ENCODE peak calls at places on chromosomes 3 and 15, in seven cellular contexts. C is psoas muscle, X is AG04450, T is H7, Q is hepatocyte, N is heart left ventricle, Z is stomach. W is an unnamed sample.

GRCh38 chr3:57164606-57165573 is at the start of gene IL17RD:
- DNase-seq in C (peak), X (peak), Z (peak), T (peak), Q (peak), N (peak), W (no peak)

GRCh38 chr3:61650276-61650675 is 88.9 kb downstream of the PTPRG start:
- DNase-seq in X (no peak), T (no peak), Z (no peak), Q (peak), C (peak), N (peak), W (no peak)

GRCh38 chr15:26128611-26129140 is 265.5 kb upstream of the ATP10A start:
- DNase-seq in C (no peak), Z (no peak), N (no peak), X (no peak), Q (no peak), T (no peak), W (no peak)

GRCh38 chr3:54168451-54168850 is 46.1 kb downstream of the CACNA2D3 start:
- DNase-seq in N (no peak), T (peak), C (no peak), X (no peak), Q (no peak), Z (no peak), W (no peak)

GRCh38 chr3:63333815-63334214 is 55.7 kb downstream of the SYNPR start:
- DNase-seq in T (no peak), Z (no peak), C (no peak), Q (no peak), N (no peak), X (no peak), W (no peak)

GRCh38 chr3:175605851-175606250 is 746.7 kb downstream of the NAALADL2 start:
- DNase-seq in N (no peak), T (peak), X (no peak), Q (no peak), C (no peak), Z (no peak), W (no peak)

GRCh38 chr3:172627057-172627809 is 83.6 kb downstream of the NCEH1 start:
- DNase-seq in N (no peak), X (no peak), C (peak), Q (no peak), T (no peak), Z (no peak), W (no peak)

GRCh38 chr3:161263057-161263456 is 41.9 kb downstream of the NMD3 start:
- DNase-seq in T (no peak), Q (no peak), C (no peak), X (no peak), Z (no peak), N (no peak), W (peak)

GRCh38 chr3:111890051-111890580 is 31.1 kb downstream of the PHLDB2 start:
- DNase-seq in X (no peak), C (no peak), Z (no peak), N (no peak), Q (no peak), T (no peak), W (no peak)

DNA sequence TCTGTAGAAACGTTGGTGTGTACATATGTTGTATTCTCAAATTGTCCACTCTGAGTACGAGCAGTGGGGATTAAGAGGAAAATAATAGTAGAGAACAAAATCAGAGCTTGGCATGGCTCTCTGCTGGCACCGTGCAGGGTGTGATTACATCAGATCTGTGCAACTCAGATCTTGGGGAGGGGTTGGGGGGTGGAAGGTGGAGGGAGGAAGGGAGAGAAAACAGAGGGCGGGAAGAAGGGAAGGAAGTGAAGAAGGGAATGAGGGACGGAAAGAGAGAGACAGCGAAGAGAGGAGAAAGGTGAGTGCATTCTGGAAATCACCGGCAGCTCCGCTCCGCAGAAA is 30.9 kb upstream of the ADAMTS17 start:
- DNase-seq in N (no peak), Q (no peak), C (peak), T (no peak), Z (no peak), X (no peak), W (no peak)
- H3K4me3 ChIP-seq in N (no peak), Q (peak), C (peak), T (peak), Z (peak), X (no peak), W (no peak)

DNA sequence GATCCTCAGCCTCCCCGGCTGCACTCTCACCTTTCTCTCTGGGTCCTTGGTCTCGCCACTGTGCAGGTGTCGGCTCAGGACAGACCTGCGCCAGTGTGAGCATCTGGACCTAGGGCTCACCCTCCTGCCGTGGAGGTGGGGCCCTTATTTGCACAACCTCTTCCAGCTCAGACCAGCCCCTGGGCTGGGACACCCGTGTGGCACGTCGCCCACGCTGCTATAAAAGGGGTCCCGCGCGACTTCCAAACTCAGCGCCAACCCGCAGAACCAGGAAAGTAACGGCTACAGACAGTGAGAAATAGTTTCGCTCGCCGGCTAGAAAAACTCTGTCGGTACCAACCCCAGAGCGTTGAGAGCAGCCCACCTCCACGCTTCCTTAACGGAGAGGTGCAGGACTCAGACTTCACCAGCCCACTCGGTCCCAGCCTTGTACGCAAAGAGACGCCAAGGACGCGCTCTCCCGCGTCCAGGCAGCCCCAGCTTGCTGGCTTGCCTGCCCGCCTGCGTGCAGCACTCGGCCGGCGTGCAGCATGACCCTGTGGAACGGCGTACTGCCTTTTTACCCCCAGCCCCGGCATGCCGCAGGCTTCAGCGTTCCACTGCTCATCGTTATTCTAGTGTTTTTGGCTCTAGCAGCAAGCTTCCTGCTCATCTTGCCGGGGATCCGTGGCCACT is at the start of the genes DUOX2 and DUOXA2:
- DNase-seq in Z (peak), C (no peak), T (peak), X (no peak), Q (peak), N (no peak), W (no peak)
- H3K4me3 ChIP-seq in Z (peak), C (peak), T (peak), X (no peak), Q (no peak), N (peak), W (no peak)

GRCh38 chr3:105999856-106000255 is 131.0 kb upstream of the CBLB start:
- DNase-seq in Q (no peak), X (no peak), N (no peak), C (no peak), Z (no peak), T (no peak), W (no peak)

GRCh38 chr3:106004137-106004600 is 135.4 kb upstream of the CBLB start:
- DNase-seq in X (peak), Z (no peak), N (no peak), T (no peak), C (no peak), Q (peak), W (peak)

GRCh38 chr3:106004841-106005240 is 136.0 kb upstream of the CBLB start:
- DNase-seq in N (no peak), T (no peak), Z (no peak), X (no peak), C (no peak), Q (no peak), W (no peak)

GRCh38 chr3:105997800-105998526 is 129.2 kb upstream of the CBLB start:
- DNase-seq in N (no peak), C (peak), Q (peak), Z (no peak), T (no peak), X (peak), W (peak)

GRCh38 chr3:106001923-106002322 is 133.1 kb upstream of the CBLB start:
- DNase-seq in Q (no peak), Z (no peak), C (no peak), T (no peak), X (no peak), N (no peak), W (no peak)
- H3K4me3 ChIP-seq in Q (no peak), Z (no peak), C (no peak), T (no peak), X (no peak), N (no peak), W (no peak)

GRCh38 chr3:152026033-152026556 is 152.7 kb downstream of the SUCNR1 start:
- DNase-seq in Q (peak), T (no peak), X (peak), Z (no peak), N (no peak), C (no peak), W (peak)
- H3K4me3 ChIP-seq in Q (no peak), T (no peak), X (no peak), Z (no peak), N (no peak), C (no peak), W (no peak)

GRCh38 chr3:138947303-138948121 is 495 bp downstream of the FOXL2NB start:
- DNase-seq in Q (no peak), N (no peak), Z (no peak), T (no peak), C (no peak), X (no peak), W (no peak)
- H3K4me3 ChIP-seq in Q (peak), N (peak), Z (peak), T (peak), C (peak), X (peak), W (peak)

GRCh38 chr15:62119224-62119925 is 45.7 kb downstream of the C2CD4B start:
- DNase-seq in N (no peak), X (peak), Z (no peak), C (no peak), T (no peak), Q (peak), W (peak)
- H3K4me3 ChIP-seq in N (no peak), X (peak), Z (no peak), C (peak), T (no peak), Q (no peak), W (peak)

DNA sequence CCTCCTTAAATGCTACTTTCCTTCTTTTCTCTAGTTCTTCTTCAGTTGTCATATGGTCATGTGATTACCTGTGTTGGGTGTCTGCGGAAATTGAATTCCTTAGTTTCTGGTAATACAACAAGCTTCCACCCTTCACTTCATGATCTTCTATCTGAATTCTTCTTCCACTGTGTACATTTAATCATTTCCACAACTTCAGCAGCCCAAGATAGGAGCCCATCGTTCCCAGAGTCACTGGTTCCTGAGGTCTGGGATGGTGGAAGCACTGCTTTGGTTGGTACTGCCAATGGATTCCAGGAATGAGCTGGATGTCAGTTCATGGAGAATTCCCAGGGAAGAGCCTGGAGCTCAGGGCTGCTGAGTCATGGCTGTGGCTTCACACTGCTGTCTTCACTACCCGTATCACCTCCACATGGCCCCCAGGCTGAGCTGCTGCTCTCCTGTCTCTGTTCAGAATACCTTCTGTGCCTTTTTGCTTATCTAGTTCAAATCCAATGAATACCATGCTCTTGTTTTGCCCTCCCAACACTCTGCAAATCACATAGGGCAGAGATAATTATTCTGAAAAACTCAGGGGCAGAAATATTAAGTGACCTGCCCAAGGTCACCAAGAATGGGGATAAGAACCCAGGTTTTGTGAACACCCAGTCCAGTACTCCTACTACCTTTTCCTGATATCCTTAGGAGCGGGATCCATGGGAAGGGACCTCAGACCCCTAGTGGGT is 98.5 kb downstream of the RPL39L start:
- DNase-seq in Z (no peak), C (no peak), T (no peak), Q (peak), X (no peak), N (no peak), W (peak)
- H3K4me3 ChIP-seq in Z (no peak), C (no peak), T (no peak), Q (no peak), X (no peak), N (no peak), W (no peak)

GRCh38 chr3:52532517-52532837 is 1.2 kb downstream of the NT5DC2 start:
- DNase-seq in Q (peak), Z (peak), C (no peak), X (no peak), T (peak), N (peak), W (no peak)

GRCh38 chr3:52533623-52534280 is at the start of gene NT5DC2:
- DNase-seq in C (peak), T (peak), X (no peak), Q (peak), Z (peak), N (peak), W (no peak)

GRCh38 chr3:52532838-52533622 is 627 bp downstream of the NT5DC2 start:
- DNase-seq in Q (peak), X (no peak), N (peak), T (peak), C (no peak), Z (peak), W (no peak)

GRCh38 chr3:52530918-52531635 is 2.6 kb downstream of the NT5DC2 start:
- DNase-seq in X (no peak), C (peak), T (peak), N (peak), Z (peak), Q (no peak), W (no peak)

DNA sequence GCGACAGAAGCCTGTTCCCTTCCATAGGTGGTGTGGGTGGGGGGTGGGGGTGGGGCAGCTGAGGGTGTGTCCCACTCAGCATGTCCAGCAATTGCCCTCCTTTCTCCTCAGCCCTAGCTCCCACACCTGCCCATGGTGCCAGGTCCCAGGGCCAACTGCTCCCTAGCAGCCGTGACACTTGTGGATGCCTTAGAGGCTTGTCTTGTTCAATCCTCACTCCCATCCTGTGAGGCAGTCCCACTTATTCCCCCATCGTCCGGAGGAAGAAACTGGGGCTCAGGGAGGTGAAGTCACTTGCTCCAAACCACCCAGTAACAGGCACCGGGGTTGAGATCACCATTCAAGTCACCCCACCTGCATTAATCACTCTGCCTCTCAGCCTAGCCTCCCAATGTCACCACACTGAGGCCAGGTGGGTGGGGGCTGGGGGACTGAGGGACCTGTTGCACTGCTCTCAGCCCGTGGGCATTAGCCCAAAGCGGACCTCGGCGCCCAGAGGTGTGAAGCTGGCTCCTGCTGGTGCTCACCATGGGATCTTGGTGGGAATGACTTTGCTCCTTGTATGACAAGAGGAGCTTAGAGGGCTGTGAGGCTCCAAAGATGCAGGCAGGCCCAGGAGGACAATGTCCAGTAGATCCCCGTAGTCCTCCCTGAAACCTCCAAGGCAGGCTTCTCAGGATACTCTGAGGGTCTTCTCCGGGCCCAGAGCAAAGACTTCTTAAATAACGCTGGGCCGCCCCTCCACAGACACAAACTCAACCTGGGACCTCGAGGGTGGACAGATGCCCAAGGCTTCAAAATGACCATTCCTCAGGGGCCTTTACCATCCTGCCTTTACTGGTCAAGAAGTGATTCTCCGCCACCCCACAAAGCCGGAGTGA is 1.8 kb downstream of the NT5DC2 start:
- DNase-seq in Q (no peak), N (peak), T (peak), X (no peak), Z (peak), C (no peak), W (no peak)
- H3K4me3 ChIP-seq in Q (no peak), N (no peak), T (peak), X (peak), Z (peak), C (peak), W (peak)

GRCh38 chr3:195147649-195148121 is 123.3 kb downstream of the XXYLT1 start:
- DNase-seq in T (no peak), Q (no peak), N (peak), C (peak), Z (peak), X (no peak), W (no peak)
- H3K4me3 ChIP-seq in T (no peak), Q (no peak), N (peak), C (peak), Z (peak), X (no peak), W (no peak)

DNA sequence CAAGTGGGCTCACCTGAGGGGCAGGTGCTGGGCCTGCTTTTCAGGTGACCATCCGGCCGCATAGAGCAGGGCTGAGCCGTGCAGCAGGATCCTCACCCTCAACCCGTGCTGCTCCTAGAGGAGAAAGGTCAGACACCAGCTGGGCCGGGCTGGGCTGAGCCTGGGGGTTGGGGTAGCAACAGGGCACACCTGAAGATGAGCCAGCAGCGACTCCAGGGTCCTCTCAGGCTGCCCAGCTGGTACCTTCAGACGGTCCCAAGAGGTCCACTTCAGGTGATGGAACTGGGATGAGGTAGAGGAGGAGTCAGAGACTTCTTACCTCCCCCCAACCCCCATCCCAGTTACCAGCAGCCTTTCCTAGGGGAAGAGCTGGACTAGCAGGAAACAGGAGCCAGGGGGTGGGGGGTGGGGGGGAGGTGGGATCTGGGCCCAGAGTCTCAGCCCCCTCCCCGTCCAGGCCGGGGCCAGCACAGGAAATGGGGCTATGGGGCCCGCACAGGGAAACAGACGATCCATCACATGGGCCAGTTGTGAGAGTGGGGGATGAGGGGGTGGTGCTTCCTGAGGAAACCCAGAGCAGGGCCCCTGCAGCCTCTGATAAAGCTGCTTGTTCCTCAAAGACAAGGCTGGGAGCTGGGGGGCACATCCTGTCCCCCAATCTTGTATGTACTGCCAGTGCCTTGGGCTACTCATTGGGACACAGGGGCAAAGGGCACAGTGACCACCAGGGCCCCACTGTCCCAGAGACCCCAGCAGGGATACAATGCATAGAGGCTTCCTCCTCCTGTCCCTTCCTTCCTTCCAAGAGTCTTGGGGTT is 3.0 kb downstream of the INKA1 start:
- DNase-seq in Q (peak), T (peak), X (no peak), C (no peak), Z (no peak), N (peak), W (no peak)
- H3K4me3 ChIP-seq in Q (no peak), T (no peak), X (no peak), C (peak), Z (no peak), N (no peak), W (peak)